ENCODE peak calls at places on chromosome 9, in five cellular contexts. D is HepG2, V is prostate gland, G is tibial nerve, T is transverse colon. R is an unnamed sample.

GRCh38 chr9:70110194-70111041 is 66.8 kb downstream of the MAMDC2 start:
- DNase-seq in V (no peak), T (no peak), D (no peak), G (no peak), R (no peak)

GRCh38 chr9:130225071-130225470 is 40.5 kb upstream of the HMCN2 start:
- DNase-seq in D (no peak), T (no peak), G (no peak), V (no peak), R (no peak)

GRCh38 chr9:137520614-137521404 is 29.4 kb downstream of the PNPLA7 start:
- DNase-seq in G (no peak), T (no peak), V (no peak), D (no peak), R (no peak)

GRCh38 chr9:2453701-2454100 is 167.9 kb upstream of the VLDLR start:
- DNase-seq in G (no peak), D (no peak), V (no peak), T (no peak), R (no peak)

GRCh38 chr9:137671196-137671538 is 52.4 kb downstream of the EHMT1 start:
- DNase-seq in G (no peak), T (no peak), D (no peak), V (no peak), R (no peak)

GRCh38 chr9:101162231-101162630 is 133.7 kb downstream of the PLPPR1 start:
- DNase-seq in T (no peak), G (no peak), V (no peak), D (peak), R (no peak)

GRCh38 chr9:122180633-122181032 is 20.9 kb downstream of the MORN5 start:
- DNase-seq in D (peak), T (no peak), V (no peak), G (no peak), R (no peak)

GRCh38 chr9:137670391-137671195 is 51.8 kb downstream of the EHMT1 start:
- DNase-seq in V (peak), D (peak), G (no peak), T (peak), R (no peak)

GRCh38 chr9:24817756-24818155 is 272.1 kb upstream of the IZUMO3 start:
- DNase-seq in D (no peak), T (no peak), G (no peak), V (no peak), R (no peak)

GRCh38 chr9:87184956-87185642 is 237.8 kb upstream of the GAS1 start:
- DNase-seq in V (no peak), T (no peak), D (no peak), G (no peak), R (no peak)

DNA sequence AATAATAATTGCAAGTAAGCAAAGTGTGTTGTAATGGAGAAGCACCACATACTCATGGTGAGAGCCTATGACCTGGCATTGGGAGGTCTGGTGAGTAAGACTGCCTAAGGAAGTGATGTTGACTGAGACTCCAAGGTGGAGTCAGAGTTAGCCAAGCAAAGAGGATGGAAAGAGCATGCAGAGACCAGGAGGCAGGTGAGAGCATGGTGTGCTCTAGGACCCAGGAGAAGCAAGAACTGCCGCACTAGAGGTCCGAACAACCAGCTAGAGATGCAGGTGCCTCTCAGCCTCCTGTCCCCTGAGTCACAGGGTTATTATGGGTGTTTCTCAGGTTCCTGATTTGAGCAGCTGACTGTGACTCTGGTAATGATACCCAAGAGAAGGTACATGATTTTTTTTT is 27.3 kb downstream of the ANP32B start:
- DNase-seq in D (no peak), G (no peak), T (peak), V (no peak), R (peak)
- TF ChIP-seq POLR2A in D (no peak), G (no peak), T (no peak), V (no peak), R (no peak)

GRCh38 chr9:124869986-124870560 is 8.1 kb downstream of the ARPC5L start:
- DNase-seq in V (no peak), D (peak), G (no peak), T (peak), R (no peak)
- TF ChIP-seq POLR2A in V (peak), D (no peak), G (no peak), T (no peak), R (no peak)

GRCh38 chr9:95465115-95465514 is 51.7 kb downstream of the PTCH1 start:
- DNase-seq in G (no peak), V (no peak), D (no peak), T (no peak), R (no peak)
- TF ChIP-seq POLR2A in G (no peak), V (no peak), D (no peak), T (no peak), R (no peak)

GRCh38 chr9:91423785-91424402 is at the start of gene NFIL3:
- DNase-seq in V (peak), G (peak), T (peak), D (peak), R (peak)

GRCh38 chr9:91421022-91421765 is 2.4 kb downstream of the NFIL3 start:
- DNase-seq in V (peak), T (peak), D (peak), G (no peak), R (no peak)

GRCh38 chr9:91420471-91421021 is 3.1 kb downstream of the NFIL3 start:
- DNase-seq in D (peak), V (peak), G (no peak), T (no peak), R (no peak)

GRCh38 chr9:91422832-91423711 is 560 bp downstream of the NFIL3 start:
- DNase-seq in T (peak), G (peak), V (peak), D (peak), R (peak)

GRCh38 chr9:91421987-91422765 is 1.5 kb downstream of the NFIL3 start:
- DNase-seq in D (peak), V (peak), G (no peak), T (peak), R (no peak)
- TF ChIP-seq POLR2A in D (no peak), V (peak), G (no peak), T (no peak), R (no peak)

GRCh38 chr9:96021616-96022444 is 146.3 kb downstream of the ERCC6L2 start:
- DNase-seq in T (no peak), G (no peak), V (no peak), D (no peak), R (peak)
- TF ChIP-seq POLR2A in T (no peak), G (no peak), V (no peak), D (no peak), R (no peak)

DNA sequence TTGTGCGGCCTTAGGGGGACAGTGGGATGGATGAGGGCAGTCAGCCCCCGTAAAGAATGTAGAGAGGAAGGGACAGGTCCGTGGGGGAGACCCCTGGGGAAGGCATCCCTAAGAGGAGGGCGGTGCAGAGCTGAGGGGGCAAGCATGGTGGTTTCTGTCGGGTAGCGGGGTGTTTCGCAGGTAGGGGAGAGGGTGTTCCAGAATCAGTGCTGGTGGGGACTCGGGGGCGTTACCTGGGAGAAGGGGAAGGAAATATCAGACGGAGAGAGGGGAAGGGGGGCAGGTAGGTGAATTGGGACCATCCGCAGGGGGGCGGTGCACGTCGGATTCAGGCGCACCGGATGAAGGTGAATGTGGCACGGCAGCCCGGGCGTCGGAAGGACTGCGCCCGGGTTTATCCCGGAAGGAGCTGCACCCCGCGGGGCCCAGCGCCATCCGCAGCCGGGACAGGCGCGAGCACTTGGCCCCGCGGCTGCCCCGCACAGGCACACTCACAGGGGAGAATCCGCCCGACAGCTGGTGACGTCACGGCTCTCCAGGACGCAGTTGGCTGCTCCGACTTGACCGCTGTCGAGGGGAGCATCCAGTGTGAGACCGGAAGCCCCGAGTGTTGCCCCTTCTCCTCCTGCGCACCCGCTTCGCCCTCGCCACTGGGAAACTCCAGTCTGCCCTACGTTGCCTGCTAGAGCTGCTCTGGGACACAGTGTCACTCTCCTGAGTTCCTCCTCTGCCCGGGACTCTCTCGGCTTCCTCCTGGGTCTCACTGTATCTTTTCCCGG is 1.3 kb downstream of the CD72 start:
- DNase-seq in V (peak), T (peak), D (no peak), G (no peak), R (peak)
- TF ChIP-seq POLR2A in V (no peak), T (no peak), D (no peak), G (no peak), R (no peak)

GRCh38 chr9:136110082-136111061 is 8.3 kb downstream of the TMEM250 start:
- DNase-seq in G (no peak), D (no peak), T (no peak), V (no peak), R (no peak)
- TF ChIP-seq POLR2A in G (no peak), D (no peak), T (no peak), V (no peak), R (no peak)

R was measured in Peyer's patch.